ENCODE peak calls at places on chromosomes 16 and 17, in nine cellular contexts. K is psoas muscle, R is right lobe of liver, M is HFFc6, Q is AG04449, F is PC-3, Y is adrenal gland, V is fibroblast of mammary gland, J is fibroblast of the aortic adventitia. C is an unnamed sample.

GRCh38 chr16:11726008-11726407 is 16.6 kb downstream of the TXNDC11 start:
- DNase-seq in K (no peak), R (peak), M (no peak), Q (no peak), F (no peak), Y (no peak), V (no peak), J (no peak), C (no peak)

GRCh38 chr16:24729967-24730815 is 740 bp downstream of the TNRC6A start:
- DNase-seq in K (peak), R (peak), M (no peak), Q (no peak), F (no peak), Y (peak), V (peak), J (no peak), C (no peak)

GRCh38 chr17:29613856-29614255 is 8.9 kb downstream of the CORO6 start:
- DNase-seq in K (peak), R (peak), M (no peak), Q (no peak), F (no peak), Y (no peak), V (no peak), J (no peak), C (peak)

GRCh38 chr17:6365187-6365943 is 69.6 kb downstream of the AIPL1 start:
- DNase-seq in K (no peak), R (no peak), M (peak), Q (no peak), F (peak), Y (no peak), V (peak), J (peak), C (no peak)

GRCh38 chr17:50735287-50735686 is 15.9 kb downstream of the LUC7L3 start:
- DNase-seq in K (no peak), R (no peak), M (no peak), Q (no peak), F (no peak), Y (no peak), V (no peak), J (no peak), C (no peak)

GRCh38 chr17:10032142-10032541 is 127.1 kb upstream of the RCVRN start:
- DNase-seq in K (no peak), R (no peak), M (peak), Q (no peak), F (no peak), Y (no peak), V (no peak), J (no peak), C (no peak)

GRCh38 chr17:5584383-5584951 is at the start of gene NLRP1:
- DNase-seq in K (peak), R (peak), M (peak), Q (peak), F (peak), Y (peak), V (peak), J (peak), C (no peak)

GRCh38 chr17:81865733-81866439 is 5.3 kb downstream of the ARHGDIA start:
- DNase-seq in K (no peak), R (peak), M (no peak), Q (no peak), F (peak), Y (no peak), V (peak), J (peak), C (no peak)

GRCh38 chr17:2776589-2777241 is 19.5 kb upstream of the RAP1GAP2 start:
- DNase-seq in K (no peak), R (no peak), M (no peak), Q (no peak), F (no peak), Y (no peak), V (no peak), J (no peak), C (no peak)

GRCh38 chr17:39973496-39973895 is 7.1 kb upstream of the PSMD3 start:
- DNase-seq in K (no peak), R (no peak), M (peak), Q (no peak), F (no peak), Y (no peak), V (peak), J (no peak), C (no peak)

GRCh38 chr16:27514806-27515205 is 34.9 kb downstream of the GTF3C1 start:
- DNase-seq in K (no peak), R (no peak), M (no peak), Q (no peak), F (no peak), Y (no peak), V (no peak), J (no peak), C (no peak)

GRCh38 chr17:11309850-11310249 is 68.8 kb downstream of the SHISA6 start:
- DNase-seq in K (no peak), R (no peak), M (no peak), Q (no peak), F (no peak), Y (no peak), V (no peak), J (no peak), C (no peak)

GRCh38 chr16:68265078-68265925 is 976 bp downstream of the SLC7A6 start:
- DNase-seq in K (peak), R (no peak), M (peak), Q (peak), F (peak), Y (peak), V (peak), J (peak), C (no peak)

GRCh38 chr16:4915226-4915761 is 21.7 kb downstream of the PPL start:
- DNase-seq in K (no peak), R (no peak), M (peak), Q (peak), F (peak), Y (peak), V (peak), J (peak), C (no peak)

GRCh38 chr17:37458805-37459204 is 30.9 kb upstream of the DUSP14 start:
- DNase-seq in K (no peak), R (no peak), M (peak), Q (no peak), F (peak), Y (peak), V (peak), J (peak), C (no peak)

GRCh38 chr17:78423961-78424747 is 45.7 kb downstream of the PGS1 start:
- DNase-seq in K (no peak), R (no peak), M (no peak), Q (no peak), F (no peak), Y (no peak), V (no peak), J (no peak), C (no peak)

GRCh38 chr16:86222965-86223551 is 287.3 kb upstream of the FOXF1 start:
- DNase-seq in K (no peak), R (no peak), M (peak), Q (peak), F (peak), Y (no peak), V (peak), J (peak), C (no peak)

GRCh38 chr16:57383276-57384247 is 11.3 kb downstream of the CX3CL1 start:
- DNase-seq in K (peak), R (no peak), M (no peak), Q (no peak), F (peak), Y (no peak), V (peak), J (peak), C (no peak)

GRCh38 chr16:79723583-79724168 is 123.1 kb upstream of the MAF start:
- DNase-seq in K (no peak), R (peak), M (no peak), Q (no peak), F (no peak), Y (no peak), V (no peak), J (no peak), C (no peak)

GRCh38 chr17:72471296-72471695 is 350.5 kb downstream of the SOX9 start:
- DNase-seq in K (no peak), R (no peak), M (no peak), Q (no peak), F (no peak), Y (no peak), V (no peak), J (no peak), C (no peak)

GRCh38 chr16:69166946-69167930 is 19.7 kb upstream of the SNTB2 start:
- DNase-seq in K (no peak), R (no peak), M (peak), Q (no peak), F (peak), Y (no peak), V (no peak), J (peak), C (no peak)

GRCh38 chr17:15659663-15660062 is 24.4 kb downstream of the TRIM16 start:
- DNase-seq in K (no peak), R (no peak), M (no peak), Q (no peak), F (peak), Y (peak), V (no peak), J (no peak), C (no peak)

GRCh38 chr17:21280081-21280518 is 4.4 kb upstream of the MAP2K3 start:
- DNase-seq in K (peak), R (peak), M (peak), Q (no peak), F (peak), Y (peak), V (peak), J (peak), C (no peak)

GRCh38 chr16:88406096-88407041 is 23.6 kb downstream of the ZNF469 start:
- DNase-seq in K (no peak), R (no peak), M (no peak), Q (no peak), F (no peak), Y (no peak), V (no peak), J (peak), C (no peak)
- TF ChIP-seq CTCF in K (no peak), R (no peak), M (peak), Q (no peak), F (no peak), Y (no peak), V (peak), J (peak), C (peak)

GRCh38 chr16:9124444-9124843 is 33.0 kb downstream of the HAPSTR1 start:
- DNase-seq in K (no peak), R (no peak), M (no peak), Q (no peak), F (no peak), Y (no peak), V (no peak), J (no peak), C (no peak)

GRCh38 chr16:9126609-9127008 is 35.2 kb downstream of the HAPSTR1 start:
- DNase-seq in K (no peak), R (no peak), M (no peak), Q (no peak), F (no peak), Y (no peak), V (no peak), J (no peak), C (no peak)

GRCh38 chr16:9125658-9126492 is 34.4 kb downstream of the HAPSTR1 start:
- DNase-seq in K (no peak), R (no peak), M (no peak), Q (no peak), F (no peak), Y (no peak), V (no peak), J (no peak), C (peak)

GRCh38 chr16:9123871-9124270 is 32.4 kb downstream of the HAPSTR1 start:
- DNase-seq in K (peak), R (peak), M (no peak), Q (no peak), F (peak), Y (peak), V (peak), J (no peak), C (no peak)

DNA sequence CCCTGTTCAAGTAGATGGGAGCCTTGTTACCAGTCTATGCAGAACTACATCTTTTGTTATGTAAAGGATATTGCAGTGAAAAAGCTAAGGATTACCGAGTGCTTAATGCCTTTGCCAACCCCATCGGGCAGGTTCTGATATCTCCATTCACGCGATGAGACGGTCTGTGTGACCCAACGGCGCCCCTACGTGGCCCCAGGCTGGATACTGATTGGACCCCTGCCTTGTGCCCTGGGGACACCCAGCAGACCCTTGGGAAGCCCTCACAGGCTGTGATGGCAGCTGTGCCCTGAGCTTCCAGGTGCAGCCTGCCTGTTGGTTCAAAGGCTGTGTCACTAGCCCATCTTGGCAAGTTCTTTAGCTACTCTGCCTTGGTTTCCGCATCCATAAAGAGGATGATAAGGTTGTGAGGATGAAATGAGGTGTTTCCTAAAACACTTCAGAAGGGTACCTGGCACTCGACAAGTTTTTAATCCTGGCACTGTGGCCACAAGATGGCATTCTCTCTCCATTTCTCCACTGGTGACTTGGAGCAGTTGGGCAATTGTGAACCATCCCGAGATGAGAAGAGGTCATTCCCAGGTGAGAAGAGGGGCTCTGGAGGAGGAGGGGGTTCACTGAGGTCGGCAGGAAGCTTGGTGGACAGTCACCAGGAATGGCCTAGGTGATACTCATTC is 33.6 kb downstream of the HAPSTR1 start:
- DNase-seq in K (no peak), R (no peak), M (no peak), Q (no peak), F (no peak), Y (no peak), V (no peak), J (no peak), C (no peak)
- TF ChIP-seq CTCF in K (no peak), R (no peak), M (no peak), Q (no peak), F (peak), Y (no peak), V (no peak), J (no peak), C (peak)

GRCh38 chr16:3012246-3012645 is 477 bp upstream of the CLDN9 start:
- DNase-seq in K (no peak), R (no peak), M (no peak), Q (no peak), F (no peak), Y (no peak), V (no peak), J (no peak), C (no peak)

GRCh38 chr16:3013998-3014690 is 1.4 kb downstream of the CLDN9 start:
- DNase-seq in K (no peak), R (no peak), M (no peak), Q (no peak), F (no peak), Y (no peak), V (no peak), J (no peak), C (no peak)

GRCh38 chr16:3014971-3015370 is 2.2 kb downstream of the CLDN9 start:
- DNase-seq in K (no peak), R (no peak), M (no peak), Q (no peak), F (no peak), Y (no peak), V (no peak), J (no peak), C (no peak)

GRCh38 chr16:3012828-3013420 is at the start of gene CLDN9:
- DNase-seq in K (no peak), R (no peak), M (no peak), Q (no peak), F (peak), Y (no peak), V (no peak), J (no peak), C (no peak)

GRCh38 chr16:3013491-3013951 is 798 bp downstream of the CLDN9 start:
- DNase-seq in K (no peak), R (peak), M (no peak), Q (no peak), F (peak), Y (no peak), V (no peak), J (no peak), C (no peak)
- TF ChIP-seq CTCF in K (no peak), R (peak), M (peak), Q (no peak), F (no peak), Y (no peak), V (no peak), J (no peak), C (no peak)

GRCh38 chr17:31373150-31374082 is 18.1 kb upstream of the RAB11FIP4 start:
- DNase-seq in K (no peak), R (no peak), M (peak), Q (peak), F (peak), Y (no peak), V (peak), J (peak), C (no peak)
- TF ChIP-seq CTCF in K (peak), R (peak), M (peak), Q (peak), F (peak), Y (peak), V (peak), J (peak), C (peak)

GRCh38 chr17:74748279-74748528 is 224 bp upstream of the NHERF1 start:
- DNase-seq in K (no peak), R (no peak), M (no peak), Q (no peak), F (no peak), Y (no peak), V (no peak), J (no peak), C (no peak)
- TF ChIP-seq CTCF in K (no peak), R (peak), M (peak), Q (no peak), F (no peak), Y (no peak), V (no peak), J (no peak), C (no peak)

DNA sequence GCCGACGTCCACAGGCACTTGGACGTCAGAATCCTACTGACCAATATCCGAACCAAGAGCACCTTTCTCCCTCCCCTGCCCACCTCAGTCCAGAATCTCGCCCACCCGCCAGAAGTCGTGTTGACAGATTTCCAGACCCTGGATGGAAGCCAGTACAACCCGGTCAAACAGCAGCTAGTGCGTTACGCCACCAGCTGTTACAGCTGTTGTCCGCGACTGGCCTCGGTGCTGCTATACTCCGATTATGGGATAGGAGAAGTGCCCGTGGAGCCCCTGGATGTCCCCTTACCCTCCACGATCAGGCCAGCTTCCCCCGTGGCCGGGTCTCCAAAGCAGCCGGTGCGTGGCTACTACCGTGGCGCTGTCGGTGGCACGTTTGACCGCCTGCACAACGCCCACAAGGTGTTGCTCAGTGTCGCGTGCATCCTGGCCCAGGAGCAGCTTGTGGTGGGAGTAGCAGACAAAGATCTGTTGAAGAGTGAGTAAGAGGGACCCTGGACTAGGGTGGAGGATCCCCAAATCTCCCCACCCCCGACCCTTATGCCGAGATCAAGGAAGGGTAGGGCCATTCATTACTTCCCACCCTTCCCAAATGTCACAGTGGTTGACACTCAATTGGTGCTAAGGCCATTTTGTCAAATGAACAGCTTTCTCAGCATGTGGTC is 1.0 kb downstream of the COASY start:
- DNase-seq in K (no peak), R (no peak), M (no peak), Q (no peak), F (no peak), Y (peak), V (peak), J (peak), C (no peak)
- TF ChIP-seq CTCF in K (no peak), R (no peak), M (no peak), Q (no peak), F (no peak), Y (no peak), V (no peak), J (no peak), C (no peak)

C was measured in chondrocyte.